ENCODE peak calls at places on chromosomes 13 and 19, in seven cellular contexts. I, N, T, A, Q, G and P are unnamed samples.

GRCh38 chr13:44131069-44131614 is 242.5 kb upstream of the SERP2 start:
- DNase-seq in G (no peak), T (no peak), Q (no peak), N (no peak), A (no peak), I (no peak), P (no peak)

GRCh38 chr13:97502192-97502591 is 68.2 kb downstream of the RAP2A start:
- DNase-seq in G (no peak), T (no peak), N (no peak), I (no peak), A (no peak), Q (no peak), P (no peak)

GRCh38 chr19:33186835-33187540 is 7.1 kb upstream of the LRP3 start:
- DNase-seq in I (no peak), N (no peak), G (no peak), Q (no peak), T (no peak), A (no peak), P (no peak)

GRCh38 chr19:13622727-13623126 is 116.4 kb upstream of the CACNA1A start:
- DNase-seq in N (no peak), Q (no peak), A (no peak), T (no peak), I (no peak), G (no peak), P (no peak)

GRCh38 chr13:50646070-50646469 is 197.4 kb downstream of the DLEU7 start:
- DNase-seq in Q (no peak), I (no peak), A (no peak), T (peak), G (no peak), N (no peak), P (peak)

GRCh38 chr13:31437975-31438374 is 238.2 kb downstream of the B3GLCT start:
- DNase-seq in I (no peak), T (no peak), Q (no peak), G (no peak), N (no peak), A (no peak), P (peak)

GRCh38 chr13:83184819-83185218 is 697.5 kb downstream of the SLITRK1 start:
- DNase-seq in A (no peak), Q (no peak), I (no peak), T (no peak), G (no peak), N (no peak), P (no peak)

GRCh38 chr13:49400755-49401659 is 42.9 kb downstream of the CAB39L start:
- DNase-seq in N (no peak), G (no peak), I (no peak), A (no peak), Q (no peak), T (no peak), P (peak)

GRCh38 chr19:30391052-30391451 is 18.9 kb downstream of the ZNF536 start:
- DNase-seq in Q (no peak), A (no peak), G (no peak), N (no peak), I (no peak), T (no peak), P (no peak)

GRCh38 chr19:6778386-6778785 is 5.9 kb downstream of the VAV1 start:
- DNase-seq in A (no peak), I (no peak), T (no peak), G (no peak), Q (no peak), N (no peak), P (no peak)

GRCh38 chr13:93151277-93151676 is 75.3 kb upstream of the GPC6 start:
- DNase-seq in Q (no peak), I (no peak), A (no peak), N (no peak), G (no peak), T (peak), P (no peak)